ENCODE peak calls at places on chromosomes 6 and 20, in five cellular contexts. W is body of pancreas, B is AG04450, V is tibial nerve, O is Right ventricle myocardium superior. D is an unnamed sample.

GRCh38 chr20:62143976-62144825 is 632 bp downstream of the SS18L1 start:
- DNase-seq in B (no peak), W (peak), V (no peak), O (peak), D (peak)

GRCh38 chr20:5393218-5393870 is 76.6 kb upstream of the PROKR2 start:
- DNase-seq in V (no peak), W (no peak), B (no peak), O (no peak), D (no peak)

GRCh38 chr6:57822896-57823358 is 505.5 kb downstream of the PRIM2 start:
- DNase-seq in B (no peak), W (no peak), V (no peak), O (no peak), D (no peak)

GRCh38 chr6:36938536-36938935 is 16.0 kb upstream of the PI16 start:
- DNase-seq in O (no peak), W (no peak), B (peak), V (no peak), D (peak)

GRCh38 chr6:91299544-91300491 is 712.9 kb upstream of the MAP3K7 start:
- DNase-seq in W (peak), V (peak), O (peak), B (peak), D (peak)

GRCh38 chr6:38164131-38164481 is 344.6 kb downstream of the ZFAND3 start:
- DNase-seq in V (no peak), W (no peak), O (no peak), B (no peak), D (no peak)

GRCh38 chr6:152950240-152950639 is 32.6 kb downstream of the FBXO5 start:
- DNase-seq in O (no peak), W (no peak), B (no peak), V (no peak), D (no peak)

GRCh38 chr6:158037771-158038170 is 56.1 kb downstream of the SYNJ2 start:
- DNase-seq in V (no peak), O (peak), B (no peak), W (no peak), D (no peak)

GRCh38 chr6:15922510-15923307 is 206.2 kb upstream of the MYLIP start:
- DNase-seq in B (no peak), V (no peak), O (no peak), W (no peak), D (no peak)

GRCh38 chr20:14453259-14453658 is 115.8 kb upstream of the FLRT3 start:
- DNase-seq in B (no peak), W (no peak), O (no peak), V (no peak), D (no peak)